ENCODE peak calls at places on chromosomes 7 and 10, in ten cellular contexts. One of them, this sample, is unnamed.

GRCh38 chr10:24952701-24953349 is 419 bp upstream of the PRTFDC1 start:
- DNase-seq in mammary epithelial cell: no peak
- DNase-seq in uterus: peak; percentile 59
- DNase-seq in GM23248: peak; percentile 92
- DNase-seq in cardiac muscle cell: peak; percentile 81
- DNase-seq in lower lobe of right lung: peak; percentile 49
- DNase-seq in suprapubic skin: no peak
- DNase-seq in fibroblast of lung: peak; percentile 58
- DNase-seq in GM12878: no peak
- DNase-seq in heart left ventricle: peak; percentile 79
- DNase-seq in this sample: peak; percentile 72

GRCh38 chr10:29555746-29556481 is 78.9 kb downstream of the SVIL start:
- DNase-seq in mammary epithelial cell: peak; percentile 63
- DNase-seq in fibroblast of lung: peak; percentile 92
- DNase-seq in heart left ventricle: no peak
- DNase-seq in uterus: no peak
- DNase-seq in lower lobe of right lung: no peak
- DNase-seq in cardiac muscle cell: peak; percentile 67
- DNase-seq in GM12878: no peak
- DNase-seq in suprapubic skin: no peak
- DNase-seq in GM23248: peak; percentile 86
- DNase-seq in this sample: no peak

GRCh38 chr10:112554263-112554662 is 107.2 kb downstream of the VTI1A start:
- DNase-seq in cardiac muscle cell: no peak
- DNase-seq in heart left ventricle: no peak
- DNase-seq in mammary epithelial cell: no peak
- DNase-seq in fibroblast of lung: no peak
- DNase-seq in lower lobe of right lung: no peak
- DNase-seq in GM23248: no peak
- DNase-seq in uterus: no peak
- DNase-seq in GM12878: no peak
- DNase-seq in suprapubic skin: no peak
- DNase-seq in this sample: no peak

GRCh38 chr10:132541601-132542011 is 4.0 kb downstream of the INPP5A start:
- DNase-seq in GM23248: peak; percentile 35
- DNase-seq in cardiac muscle cell: no peak
- DNase-seq in lower lobe of right lung: no peak
- DNase-seq in mammary epithelial cell: peak; percentile 31
- DNase-seq in uterus: no peak
- DNase-seq in GM12878: no peak
- DNase-seq in suprapubic skin: no peak
- DNase-seq in heart left ventricle: no peak
- DNase-seq in fibroblast of lung: no peak
- DNase-seq in this sample: no peak

GRCh38 chr10:35643976-35644799 is 2.1 kb upstream of the FZD8 start:
- DNase-seq in suprapubic skin: no peak
- DNase-seq in uterus: no peak
- DNase-seq in fibroblast of lung: no peak
- DNase-seq in heart left ventricle: no peak
- DNase-seq in GM12878: no peak
- DNase-seq in mammary epithelial cell: no peak
- DNase-seq in cardiac muscle cell: no peak
- DNase-seq in lower lobe of right lung: no peak
- DNase-seq in GM23248: peak; percentile 50
- DNase-seq in this sample: no peak

GRCh38 chr7:140631602-140632001 is 9.0 kb downstream of the DENND2A start:
- DNase-seq in lower lobe of right lung: no peak
- DNase-seq in GM23248: peak; percentile 54
- DNase-seq in heart left ventricle: no peak
- DNase-seq in suprapubic skin: no peak
- DNase-seq in GM12878: no peak
- DNase-seq in fibroblast of lung: no peak
- DNase-seq in cardiac muscle cell: no peak
- DNase-seq in uterus: no peak
- DNase-seq in mammary epithelial cell: no peak
- DNase-seq in this sample: no peak

GRCh38 chr10:44249490-44249889 is 135.4 kb downstream of the CXCL12 start:
- DNase-seq in uterus: no peak
- DNase-seq in GM12878: no peak
- DNase-seq in fibroblast of lung: no peak
- DNase-seq in mammary epithelial cell: no peak
- DNase-seq in suprapubic skin: no peak
- DNase-seq in lower lobe of right lung: no peak
- DNase-seq in cardiac muscle cell: no peak
- DNase-seq in heart left ventricle: no peak
- DNase-seq in GM23248: no peak
- DNase-seq in this sample: no peak

GRCh38 chr10:50624154-50624865 is 554 bp upstream of the SGMS1 start:
- DNase-seq in GM12878: no peak
- DNase-seq in lower lobe of right lung: peak; percentile 97
- DNase-seq in uterus: peak; percentile 95
- DNase-seq in GM23248: peak; percentile 98
- DNase-seq in fibroblast of lung: peak; percentile 96
- DNase-seq in mammary epithelial cell: peak; percentile 96
- DNase-seq in cardiac muscle cell: peak; percentile 98
- DNase-seq in suprapubic skin: peak; percentile 97
- DNase-seq in heart left ventricle: peak; percentile 99
- DNase-seq in this sample: peak; percentile 99

GRCh38 chr7:18457832-18458231 is 37.7 kb upstream of the HDAC9 start:
- DNase-seq in suprapubic skin: no peak
- DNase-seq in cardiac muscle cell: peak; percentile 6
- DNase-seq in mammary epithelial cell: peak; percentile 44
- DNase-seq in GM23248: no peak
- DNase-seq in heart left ventricle: no peak
- DNase-seq in GM12878: no peak
- DNase-seq in uterus: no peak
- DNase-seq in lower lobe of right lung: no peak
- DNase-seq in fibroblast of lung: no peak
- DNase-seq in this sample: no peak

GRCh38 chr10:1348773-1349050 is 292.5 kb downstream of the WDR37 start:
- DNase-seq in cardiac muscle cell: no peak
- DNase-seq in GM12878: no peak
- DNase-seq in fibroblast of lung: no peak
- DNase-seq in GM23248: no peak
- DNase-seq in uterus: no peak
- DNase-seq in heart left ventricle: no peak
- DNase-seq in mammary epithelial cell: no peak
- DNase-seq in lower lobe of right lung: no peak
- DNase-seq in suprapubic skin: no peak
- DNase-seq in this sample: no peak

GRCh38 chr7:151844080-151844827 is 32.7 kb downstream of the PRKAG2 start:
- DNase-seq in uterus: no peak
- DNase-seq in GM12878: no peak
- DNase-seq in GM23248: peak; percentile 89
- DNase-seq in mammary epithelial cell: no peak
- DNase-seq in fibroblast of lung: peak; percentile 75
- DNase-seq in suprapubic skin: no peak
- DNase-seq in lower lobe of right lung: peak; percentile 39
- DNase-seq in heart left ventricle: no peak
- DNase-seq in cardiac muscle cell: peak; percentile 60
- DNase-seq in this sample: peak; percentile 15

GRCh38 chr10:122062831-122063674 is 74.1 kb downstream of the TACC2 start:
- DNase-seq in lower lobe of right lung: peak; percentile 86
- DNase-seq in GM12878: no peak
- DNase-seq in suprapubic skin: peak; percentile 92
- DNase-seq in fibroblast of lung: peak; percentile 84
- DNase-seq in uterus: peak; percentile 91
- DNase-seq in cardiac muscle cell: peak; percentile 87
- DNase-seq in GM23248: peak; percentile 95
- DNase-seq in mammary epithelial cell: peak; percentile 96
- DNase-seq in heart left ventricle: peak; percentile 85
- DNase-seq in this sample: peak; percentile 87

GRCh38 chr10:112526130-112526529 is 79.1 kb downstream of the VTI1A start:
- DNase-seq in cardiac muscle cell: no peak
- DNase-seq in heart left ventricle: no peak
- DNase-seq in fibroblast of lung: peak; percentile 41
- DNase-seq in lower lobe of right lung: no peak
- DNase-seq in suprapubic skin: no peak
- DNase-seq in GM12878: no peak
- DNase-seq in GM23248: peak; percentile 42
- DNase-seq in mammary epithelial cell: no peak
- DNase-seq in uterus: no peak
- DNase-seq in this sample: no peak

GRCh38 chr7:158614695-158615094 is 27.1 kb upstream of the PTPRN2 start:
- DNase-seq in lower lobe of right lung: no peak
- DNase-seq in GM23248: peak; percentile 82
- DNase-seq in uterus: no peak
- DNase-seq in GM12878: no peak
- DNase-seq in heart left ventricle: no peak
- DNase-seq in cardiac muscle cell: peak; percentile 46
- DNase-seq in mammary epithelial cell: no peak
- DNase-seq in fibroblast of lung: peak; percentile 68
- DNase-seq in suprapubic skin: no peak
- DNase-seq in this sample: no peak

DNA sequence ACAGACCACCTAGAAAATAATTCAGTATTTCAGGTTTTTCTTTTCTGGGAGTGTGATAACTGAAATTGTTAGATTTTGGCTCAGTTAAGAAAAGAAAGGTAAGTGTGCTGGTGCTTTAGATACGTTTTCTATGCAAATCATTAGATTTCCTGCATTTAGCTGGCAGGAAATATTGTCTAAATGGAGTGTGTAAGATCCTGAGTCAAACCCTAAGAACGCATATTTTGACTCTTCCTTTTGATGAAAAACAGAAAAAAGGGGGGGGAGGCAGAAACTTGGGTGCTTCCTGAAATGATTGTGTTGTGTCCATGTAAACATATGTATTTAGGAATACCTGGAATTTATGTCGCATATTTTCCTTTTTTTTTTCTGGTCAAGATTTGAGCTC is 1.2 kb downstream of the GRK5 start:
- DNase-seq in cardiac muscle cell: peak; percentile 40
- DNase-seq in uterus: no peak
- DNase-seq in mammary epithelial cell: no peak
- DNase-seq in heart left ventricle: no peak
- DNase-seq in GM23248: peak; percentile 70
- DNase-seq in fibroblast of lung: peak; percentile 33
- DNase-seq in suprapubic skin: no peak
- DNase-seq in lower lobe of right lung: no peak
- DNase-seq in GM12878: no peak
- DNase-seq in this sample: no peak
- H3K36me3 ChIP-seq in cardiac muscle cell: no peaks in the 10 kb centered on the region
- H3K36me3 ChIP-seq in uterus: no peaks in the 10 kb centered on the region
- H3K36me3 ChIP-seq in mammary epithelial cell: no peaks in the 10 kb centered on the region
- H3K36me3 ChIP-seq in heart left ventricle: no peaks in the 10 kb centered on the region
- H3K36me3 ChIP-seq in GM23248: no peaks in the 10 kb centered on the region
- H3K36me3 ChIP-seq in fibroblast of lung: no peaks in the 10 kb centered on the region
- H3K36me3 ChIP-seq in suprapubic skin: no peaks in the 10 kb centered on the region
- H3K36me3 ChIP-seq in lower lobe of right lung: no peaks in the 10 kb centered on the region
- H3K36me3 ChIP-seq in GM12878: no peaks in the 10 kb centered on the region
- H3K36me3 ChIP-seq in this sample: no peaks in the 10 kb centered on the region

GRCh38 chr7:101208794-101209193 is 8.0 kb upstream of the MOGAT3 start:
- DNase-seq in lower lobe of right lung: no peak
- DNase-seq in GM12878: no peak
- DNase-seq in mammary epithelial cell: no peak
- DNase-seq in fibroblast of lung: no peak
- DNase-seq in suprapubic skin: no peak
- DNase-seq in heart left ventricle: no peak
- DNase-seq in GM23248: no peak
- DNase-seq in uterus: no peak
- DNase-seq in cardiac muscle cell: no peak
- DNase-seq in this sample: no peak

GRCh38 chr7:101207459-101207858 is 6.6 kb upstream of the MOGAT3 start:
- DNase-seq in suprapubic skin: no peak
- DNase-seq in GM12878: no peak
- DNase-seq in GM23248: no peak
- DNase-seq in lower lobe of right lung: no peak
- DNase-seq in cardiac muscle cell: no peak
- DNase-seq in uterus: no peak
- DNase-seq in heart left ventricle: no peak
- DNase-seq in fibroblast of lung: no peak
- DNase-seq in mammary epithelial cell: no peak
- DNase-seq in this sample: no peak

GRCh38 chr7:101211501-101211900 is 5.9 kb downstream of the PLOD3 start:
- DNase-seq in uterus: no peak
- DNase-seq in lower lobe of right lung: no peak
- DNase-seq in GM23248: no peak
- DNase-seq in heart left ventricle: no peak
- DNase-seq in mammary epithelial cell: no peak
- DNase-seq in suprapubic skin: no peak
- DNase-seq in GM12878: no peak
- DNase-seq in fibroblast of lung: no peak
- DNase-seq in cardiac muscle cell: no peak
- DNase-seq in this sample: no peak

GRCh38 chr7:101212014-101212413 is 5.4 kb downstream of the PLOD3 start:
- DNase-seq in fibroblast of lung: no peak
- DNase-seq in heart left ventricle: no peak
- DNase-seq in uterus: no peak
- DNase-seq in GM23248: no peak
- DNase-seq in mammary epithelial cell: no peak
- DNase-seq in lower lobe of right lung: no peak
- DNase-seq in cardiac muscle cell: no peak
- DNase-seq in GM12878: no peak
- DNase-seq in suprapubic skin: no peak
- DNase-seq in this sample: no peak

DNA sequence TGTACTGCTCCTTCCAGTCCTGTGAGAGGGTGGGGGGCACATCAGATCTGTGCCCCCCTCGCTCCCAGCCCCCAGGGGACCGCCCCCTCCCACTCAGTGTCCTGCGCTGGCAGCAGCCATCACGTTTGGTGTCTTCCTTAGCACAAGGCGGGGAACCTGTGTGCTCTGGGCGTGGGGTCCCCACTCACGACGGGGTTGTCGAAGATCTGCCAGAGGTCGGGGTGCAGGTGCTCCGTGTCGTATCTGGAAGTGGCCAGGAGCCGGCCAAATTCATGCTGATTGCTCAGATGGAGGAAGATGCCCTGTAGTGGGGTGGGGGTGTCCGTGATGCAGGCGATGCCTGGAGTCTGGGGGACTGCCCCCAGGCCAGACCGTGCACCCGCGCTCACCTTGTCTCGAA is 7.2 kb downstream of the PLOD3 start:
- DNase-seq in mammary epithelial cell: no peak
- DNase-seq in lower lobe of right lung: no peak
- DNase-seq in uterus: no peak
- DNase-seq in GM12878: no peak
- DNase-seq in cardiac muscle cell: no peak
- DNase-seq in fibroblast of lung: no peak
- DNase-seq in GM23248: no peak
- DNase-seq in heart left ventricle: no peak
- DNase-seq in suprapubic skin: no peak
- DNase-seq in this sample: no peak
- H3K36me3 ChIP-seq in mammary epithelial cell: peaks cover 16% of the 10 kb centered on the region
- H3K36me3 ChIP-seq in lower lobe of right lung: peaks cover 89% of the 10 kb centered on the region
- H3K36me3 ChIP-seq in uterus: no peaks in the 10 kb centered on the region
- H3K36me3 ChIP-seq in GM12878: no peaks in the 10 kb centered on the region
- H3K36me3 ChIP-seq in cardiac muscle cell: peaks cover 10% of the 10 kb centered on the region
- H3K36me3 ChIP-seq in fibroblast of lung: peaks cover 24% of the 10 kb centered on the region
- H3K36me3 ChIP-seq in GM23248: peaks cover 11% of the 10 kb centered on the region
- H3K36me3 ChIP-seq in heart left ventricle: no peaks in the 10 kb centered on the region
- H3K36me3 ChIP-seq in suprapubic skin: peaks cover 82% of the 10 kb centered on the region
- H3K36me3 ChIP-seq in this sample: peaks cover 71% of the 10 kb centered on the region

GRCh38 chr7:762891-763290 is 35.8 kb upstream of the PRKAR1B start:
- DNase-seq in lower lobe of right lung: no peak
- DNase-seq in uterus: no peak
- DNase-seq in fibroblast of lung: no peak
- DNase-seq in heart left ventricle: no peak
- DNase-seq in suprapubic skin: no peak
- DNase-seq in mammary epithelial cell: no peak
- DNase-seq in GM12878: no peak
- DNase-seq in cardiac muscle cell: no peak
- DNase-seq in GM23248: no peak
- DNase-seq in this sample: no peak
- H3K36me3 ChIP-seq in lower lobe of right lung: peaks cover 71% of the 10 kb centered on the region
- H3K36me3 ChIP-seq in uterus: no peaks in the 10 kb centered on the region
- H3K36me3 ChIP-seq in fibroblast of lung: peaks cover 13% of the 10 kb centered on the region
- H3K36me3 ChIP-seq in heart left ventricle: peaks cover 14% of the 10 kb centered on the region
- H3K36me3 ChIP-seq in suprapubic skin: peaks cover 69% of the 10 kb centered on the region
- H3K36me3 ChIP-seq in mammary epithelial cell: peaks cover 18% of the 10 kb centered on the region
- H3K36me3 ChIP-seq in GM12878: peaks cover 9% of the 10 kb centered on the region
- H3K36me3 ChIP-seq in cardiac muscle cell: peaks cover 32% of the 10 kb centered on the region
- H3K36me3 ChIP-seq in GM23248: peaks cover 7% of the 10 kb centered on the region
- H3K36me3 ChIP-seq in this sample: peaks cover 49% of the 10 kb centered on the region

GRCh38 chr10:124449170-124450009 is 445 bp downstream of the NKX1-2 start:
- DNase-seq in fibroblast of lung: no peak
- DNase-seq in lower lobe of right lung: no peak
- DNase-seq in suprapubic skin: no peak
- DNase-seq in uterus: no peak
- DNase-seq in heart left ventricle: no peak
- DNase-seq in cardiac muscle cell: no peak
- DNase-seq in GM12878: no peak
- DNase-seq in mammary epithelial cell: peak; percentile 62
- DNase-seq in GM23248: peak; percentile 12
- DNase-seq in this sample: no peak
- H3K36me3 ChIP-seq in fibroblast of lung: no peaks in the 10 kb centered on the region
- H3K36me3 ChIP-seq in lower lobe of right lung: no peaks in the 10 kb centered on the region
- H3K36me3 ChIP-seq in suprapubic skin: no peaks in the 10 kb centered on the region
- H3K36me3 ChIP-seq in uterus: no peaks in the 10 kb centered on the region
- H3K36me3 ChIP-seq in heart left ventricle: no peaks in the 10 kb centered on the region
- H3K36me3 ChIP-seq in cardiac muscle cell: no peaks in the 10 kb centered on the region
- H3K36me3 ChIP-seq in GM12878: no peaks in the 10 kb centered on the region
- H3K36me3 ChIP-seq in mammary epithelial cell: no peaks in the 10 kb centered on the region
- H3K36me3 ChIP-seq in GM23248: no peaks in the 10 kb centered on the region
- H3K36me3 ChIP-seq in this sample: no peaks in the 10 kb centered on the region

This sample was measured in upper lobe of right lung.